ENCODE peak calls at places on chromosome 2, in four cellular contexts. L is HuH-7.5, F is WTC11, C is AG04449. W is an unnamed sample.

GRCh38 chr2:61582191-61582590 is 44.0 kb upstream of the XPO1 start:
- DNase-seq in C (no peak), L (no peak), F (no peak), W (no peak)

GRCh38 chr2:203061346-203061745 is 46.7 kb downstream of the NBEAL1 start:
- DNase-seq in F (no peak), C (peak; percentile 81), L (no peak), W (no peak)

GRCh38 chr2:233051241-233052149 is 8.6 kb upstream of the INPP5D start:
- DNase-seq in F (peak; percentile 81), C (no peak), L (no peak), W (no peak)

GRCh38 chr2:99140860-99141109 is 722 bp upstream of the C2orf15 start:
- DNase-seq in F (no peak), L (no peak), C (no peak), W (no peak)

GRCh38 chr2:128949360-128949759 is 630.7 kb upstream of the HS6ST1 start:
- DNase-seq in C (no peak), L (no peak), F (no peak), W (no peak)

GRCh38 chr2:54353216-54353615 is 97.2 kb upstream of the TSPYL6 start:
- DNase-seq in F (no peak), L (no peak), C (no peak), W (no peak)

GRCh38 chr2:170380267-170380666 is 202.3 kb downstream of the MYO3B start:
- DNase-seq in L (no peak), C (no peak), F (no peak), W (no peak)

GRCh38 chr2:233044974-233045535 is 12.6 kb downstream of the NEU2 start:
- DNase-seq in C (no peak), F (no peak), L (no peak), W (no peak)

GRCh38 chr2:85584857-85585780 is 888 bp downstream of the VAMP5 start:
- DNase-seq in C (no peak), L (peak; percentile 89), F (no peak), W (no peak)

GRCh38 chr2:132766573-132766972 is 96.6 kb upstream of the LYPD1 start:
- DNase-seq in F (no peak), L (no peak), C (no peak), W (peak; percentile 6)

GRCh38 chr2:152755029-152755428 is 36.6 kb downstream of the ARL6IP6 start:
- DNase-seq in L (no peak), F (peak; percentile 80), C (no peak), W (no peak)

GRCh38 chr2:31238126-31238905 is 4.4 kb downstream of the EHD3 start:
- DNase-seq in L (no peak), C (no peak), F (no peak), W (no peak)

GRCh38 chr2:231922311-231922710 is 3.9 kb downstream of the NPPC start:
- DNase-seq in F (no peak), C (no peak), L (no peak), W (no peak)

GRCh38 chr2:11343344-11343625 is 1.2 kb downstream of the ROCK2 start:
- DNase-seq in C (no peak), F (no peak), L (no peak), W (no peak)

GRCh38 chr2:71610671-71611070 is 157.3 kb downstream of the DYSF start:
- DNase-seq in L (no peak), F (peak; percentile 2), C (no peak), W (no peak)

GRCh38 chr2:158671381-158672245 is 123.5 kb upstream of the DAPL1 start:
- DNase-seq in L (no peak), C (no peak), F (no peak), W (no peak)

GRCh38 chr2:65638438-65638837 is 206.0 kb upstream of the SPRED2 start:
- DNase-seq in C (no peak), F (no peak), L (no peak), W (peak; percentile 11)

GRCh38 chr2:173831312-173832229 is 133.6 kb downstream of the SP3 start:
- DNase-seq in F (no peak), C (peak; percentile 7), L (no peak), W (no peak)

GRCh38 chr2:64604929-64605550 is 48.7 kb downstream of the SERTAD2 start:
- DNase-seq in F (no peak), L (no peak), C (peak; percentile 63), W (no peak)

GRCh38 chr2:236679906-236680305 is 110.3 kb downstream of the ACKR3 start:
- DNase-seq in F (no peak), C (peak; percentile 58), L (no peak), W (no peak)

GRCh38 chr2:195535911-195536522 is 121.0 kb upstream of the SLC39A10 start:
- DNase-seq in C (no peak), L (no peak), F (no peak), W (no peak)

GRCh38 chr2:67437132-67437531 is 40.0 kb downstream of the ETAA1 start:
- DNase-seq in F (no peak), L (no peak), C (no peak), W (peak; percentile 13)

GRCh38 chr2:200713003-200713703 is 98.6 kb upstream of the BZW1 start:
- DNase-seq in L (peak; percentile 55), C (peak; percentile 82), F (peak; percentile 55), W (peak; percentile 91)